ENCODE peak calls at places on chromosomes 5 and 9, in four cellular contexts. S is GM12865; H is CD8-positive, alpha-beta memory T cell; R is anterior cingulate cortex. U is an unnamed sample.

GRCh38 chr5:34827594-34828506 is 11.1 kb upstream of the TTC23L start:
- DNase-seq in S (no peak), H (no peak), R (no peak), U (no peak)

GRCh38 chr5:139296862-139297326 is 3.4 kb downstream of the MATR3 start:
- DNase-seq in S (no peak), H (no peak), R (no peak), U (no peak)

GRCh38 chr5:16975950-16976624 is 40.0 kb upstream of the MYO10 start:
- DNase-seq in S (peak; percentile 40), H (no peak), R (no peak), U (no peak)

GRCh38 chr9:37542895-37543294 is 33.3 kb downstream of the FBXO10 start:
- DNase-seq in S (no peak), H (no peak), R (no peak), U (no peak)

GRCh38 chr5:176748967-176749935 is 61.1 kb upstream of the UNC5A start:
- DNase-seq in S (no peak), H (no peak), R (no peak), U (no peak)

GRCh38 chr5:78594946-78595921 is 53.3 kb downstream of the LHFPL2 start:
- DNase-seq in S (peak; percentile 30), H (no peak), R (no peak), U (no peak)

GRCh38 chr9:33139421-33140228 is 27.5 kb downstream of the B4GALT1 start:
- DNase-seq in S (no peak), H (no peak), R (no peak), U (no peak)

GRCh38 chr9:69130456-69131441 is 43.3 kb upstream of the TJP2 start:
- DNase-seq in S (no peak), H (no peak), R (no peak), U (no peak)

GRCh38 chr5:55437452-55437851 is 97.3 kb downstream of the PLPP1 start:
- DNase-seq in S (no peak), H (no peak), R (no peak), U (no peak)

GRCh38 chr9:133141833-133142594 is 21.0 kb upstream of the RALGDS start:
- DNase-seq in S (peak; percentile 87), H (peak; percentile 83), R (no peak), U (peak; percentile 85)

GRCh38 chr9:115642285-115642684 is 511.3 kb upstream of the PAPPA start:
- DNase-seq in S (no peak), H (no peak), R (no peak), U (no peak)

GRCh38 chr5:131163315-131164119 is 1.5 kb downstream of the HINT1 start:
- DNase-seq in S (peak; percentile 40), H (no peak), R (no peak), U (no peak)

GRCh38 chr5:109485030-109485429 is 75.3 kb upstream of the PJA2 start:
- DNase-seq in S (no peak), H (no peak), R (peak; percentile 17), U (no peak)

GRCh38 chr5:132469380-132470372 is 20.9 kb downstream of the IRF1 start:
- DNase-seq in S (no peak), H (no peak), R (no peak), U (no peak)

GRCh38 chr5:431001-431710 is 11.8 kb upstream of the EXOC3 start:
- DNase-seq in S (peak; percentile 75), H (no peak), R (no peak), U (no peak)

GRCh38 chr5:112160652-112161391 is 258.3 kb downstream of the EPB41L4A start:
- DNase-seq in S (peak; percentile 96), H (peak; percentile 83), R (peak; percentile 81), U (peak; percentile 88)

GRCh38 chr5:59819806-59820205 is 73.7 kb downstream of the PDE4D start:
- DNase-seq in S (no peak), H (no peak), R (no peak), U (no peak)

GRCh38 chr5:137148128-137148527 is 351.0 kb downstream of the SPOCK1 start:
- DNase-seq in S (no peak), H (no peak), R (no peak), U (no peak)

GRCh38 chr9:92716557-92716956 is 46.6 kb upstream of the IPPK start:
- DNase-seq in S (peak; percentile 71), H (peak; percentile 77), R (no peak), U (peak; percentile 88)

GRCh38 chr9:75086443-75087278 is 1.3 kb downstream of the NMRK1 start:
- DNase-seq in S (no peak), H (no peak), R (no peak), U (no peak)

GRCh38 chr9:128339761-128340690 is at the start of gene SLC27A4:
- DNase-seq in S (peak; percentile 91), H (peak; percentile 78), R (peak; percentile 40), U (peak; percentile 77)

GRCh38 chr9:32866292-32866691 is 83.0 kb downstream of the TMEM215 start:
- DNase-seq in S (no peak), H (no peak), R (peak; percentile 14), U (no peak)

GRCh38 chr5:151130922-151131891 is 26.4 kb downstream of the ANXA6 start:
- DNase-seq in S (no peak), H (no peak), R (no peak), U (no peak)

GRCh38 chr5:58816181-58816731 is 233.4 kb downstream of the RAB3C start:
- DNase-seq in S (no peak), H (no peak), R (no peak), U (no peak)

GRCh38 chr9:108444400-108445358 is 411.1 kb downstream of the ACTL7B start:
- DNase-seq in S (no peak), H (no peak), R (no peak), U (no peak)

GRCh38 chr9:17793713-17794622 is 215.1 kb downstream of the SH3GL2 start:
- DNase-seq in S (peak; percentile 13), H (no peak), R (no peak), U (no peak)

GRCh38 chr5:175548899-175549311 is 70.5 kb downstream of the SFXN1 start:
- DNase-seq in S (no peak), H (no peak), R (no peak), U (no peak)

GRCh38 chr5:65961644-65962043 is 35.3 kb downstream of the ERBIN start:
- DNase-seq in S (peak; percentile 53), H (no peak), R (no peak), U (no peak)

GRCh38 chr5:156589859-156590216 is 260.3 kb upstream of the PPP1R2B start:
- DNase-seq in S (no peak), H (no peak), R (no peak), U (no peak)

GRCh38 chr5:139633295-139634027 is 14.7 kb upstream of the CXXC5 start:
- DNase-seq in S (peak; percentile 90), H (peak; percentile 59), R (peak; percentile 33), U (peak; percentile 56)

GRCh38 chr5:159533197-159533596 is 202.9 kb upstream of the IL12B start:
- DNase-seq in S (no peak), H (no peak), R (no peak), U (no peak)

GRCh38 chr5:133746834-133747233 is 134.5 kb upstream of the FSTL4 start:
- DNase-seq in S (peak; percentile 36), H (no peak), R (no peak), U (no peak)

GRCh38 chr5:151799407-151799806 is 27.7 kb downstream of the G3BP1 start:
- DNase-seq in S (no peak), H (no peak), R (no peak), U (no peak)

GRCh38 chr5:92801921-92802320 is 779.1 kb downstream of the NR2F1-AS1 start:
- DNase-seq in S (no peak), H (no peak), R (no peak), U (no peak)

GRCh38 chr5:138951091-138951985 is 76.2 kb upstream of the LRRTM2 start:
- DNase-seq in S (no peak), H (no peak), R (no peak), U (no peak)

GRCh38 chr5:95760291-95761191 is 29.4 kb downstream of the RHOBTB3 start:
- DNase-seq in S (peak; percentile 77), H (no peak), R (no peak), U (no peak)

GRCh38 chr5:14109771-14110170 is 33.4 kb upstream of the TRIO start:
- DNase-seq in S (no peak), H (no peak), R (no peak), U (no peak)

GRCh38 chr9:114856942-114857315 is 51.1 kb upstream of the TNFSF15 start:
- DNase-seq in S (no peak), H (no peak), R (no peak), U (no peak)

GRCh38 chr5:135162661-135163265 is 128.7 kb upstream of the PITX1 start:
- DNase-seq in S (no peak), H (no peak), R (no peak), U (no peak)